ENCODE peak calls at places on chromosome 19, in seven cellular contexts. M is uterus, Y is ascending aorta, O is A549, C is adrenal gland, I is brain microvascular endothelial cell, Z is Peyer's patch. R is an unnamed sample.

GRCh38 chr19:47229674-47230121 is 1.3 kb downstream of the BBC3 start:
- DNase-seq in M (no peak), Y (no peak), O (peak; percentile 53), C (peak; percentile 73), I (no peak), Z (no peak), R (no peak)

GRCh38 chr19:56217039-56217949 is 15.2 kb downstream of the ZSCAN5C start:
- DNase-seq in M (no peak), Y (no peak), O (no peak), C (peak; percentile 52), I (peak; percentile 26), Z (no peak), R (peak; percentile 53)

GRCh38 chr19:6055013-6055795 is 55.1 kb downstream of the RFX2 start:
- DNase-seq in M (no peak), Y (no peak), O (no peak), C (peak; percentile 36), I (no peak), Z (no peak), R (no peak)

GRCh38 chr19:19418548-19419260 is 13.2 kb downstream of the GATAD2A start:
- DNase-seq in M (no peak), Y (no peak), O (no peak), C (no peak), I (no peak), Z (no peak), R (no peak)

GRCh38 chr19:47005164-47005641 is 14.4 kb upstream of the NPAS1 start:
- DNase-seq in M (no peak), Y (no peak), O (no peak), C (no peak), I (no peak), Z (no peak), R (no peak)

GRCh38 chr19:48728882-48729645 is 9.5 kb upstream of the MAMSTR start:
- DNase-seq in M (no peak), Y (no peak), O (no peak), C (no peak), I (no peak), Z (no peak), R (no peak)

GRCh38 chr19:35249848-35250711 is 1.3 kb downstream of the LSR start:
- DNase-seq in M (no peak), Y (no peak), O (no peak), C (no peak), I (no peak), Z (peak; percentile 17), R (no peak)

GRCh38 chr19:18949858-18950257 is 8.8 kb upstream of the HOMER3 start:
- DNase-seq in M (no peak), Y (no peak), O (no peak), C (no peak), I (no peak), Z (no peak), R (no peak)

GRCh38 chr19:33325920-33326319 is 23.6 kb upstream of the CEBPA start:
- DNase-seq in M (peak; percentile 27), Y (no peak), O (no peak), C (no peak), I (no peak), Z (no peak), R (no peak)

GRCh38 chr19:33290082-33290815 is 12.1 kb downstream of the CEBPA start:
- DNase-seq in M (no peak), Y (no peak), O (no peak), C (no peak), I (no peak), Z (no peak), R (no peak)

GRCh38 chr19:23554548-23554947 is 132.5 kb downstream of the ZNF675 start:
- DNase-seq in M (no peak), Y (no peak), O (no peak), C (no peak), I (no peak), Z (no peak), R (no peak)

GRCh38 chr19:33302974-33303790 is 848 bp upstream of the CEBPA start:
- DNase-seq in M (peak; percentile 50), Y (no peak), O (peak; percentile 73), C (peak; percentile 56), I (peak; percentile 15), Z (no peak), R (no peak)

GRCh38 chr19:40393894-40394815 is 4.2 kb upstream of the HIPK4 start:
- DNase-seq in M (no peak), Y (no peak), O (no peak), C (no peak), I (no peak), Z (no peak), R (no peak)

GRCh38 chr19:32607479-32607878 is 26.5 kb downstream of the PDCD5 start:
- DNase-seq in M (no peak), Y (no peak), O (no peak), C (peak; percentile 30), I (no peak), Z (no peak), R (no peak)

GRCh38 chr19:38505958-38506357 is 72.5 kb downstream of the RYR1 start:
- DNase-seq in M (no peak), Y (no peak), O (no peak), C (no peak), I (no peak), Z (no peak), R (no peak)

GRCh38 chr19:38499532-38499931 is 66.0 kb downstream of the RYR1 start:
- DNase-seq in M (no peak), Y (no peak), O (no peak), C (no peak), I (no peak), Z (no peak), R (no peak)

GRCh38 chr19:38500450-38500849 is 67.0 kb downstream of the RYR1 start:
- DNase-seq in M (no peak), Y (no peak), O (no peak), C (no peak), I (no peak), Z (no peak), R (no peak)

GRCh38 chr19:38506375-38506722 is 72.9 kb downstream of the RYR1 start:
- DNase-seq in M (no peak), Y (no peak), O (no peak), C (no peak), I (no peak), Z (no peak), R (no peak)

DNA sequence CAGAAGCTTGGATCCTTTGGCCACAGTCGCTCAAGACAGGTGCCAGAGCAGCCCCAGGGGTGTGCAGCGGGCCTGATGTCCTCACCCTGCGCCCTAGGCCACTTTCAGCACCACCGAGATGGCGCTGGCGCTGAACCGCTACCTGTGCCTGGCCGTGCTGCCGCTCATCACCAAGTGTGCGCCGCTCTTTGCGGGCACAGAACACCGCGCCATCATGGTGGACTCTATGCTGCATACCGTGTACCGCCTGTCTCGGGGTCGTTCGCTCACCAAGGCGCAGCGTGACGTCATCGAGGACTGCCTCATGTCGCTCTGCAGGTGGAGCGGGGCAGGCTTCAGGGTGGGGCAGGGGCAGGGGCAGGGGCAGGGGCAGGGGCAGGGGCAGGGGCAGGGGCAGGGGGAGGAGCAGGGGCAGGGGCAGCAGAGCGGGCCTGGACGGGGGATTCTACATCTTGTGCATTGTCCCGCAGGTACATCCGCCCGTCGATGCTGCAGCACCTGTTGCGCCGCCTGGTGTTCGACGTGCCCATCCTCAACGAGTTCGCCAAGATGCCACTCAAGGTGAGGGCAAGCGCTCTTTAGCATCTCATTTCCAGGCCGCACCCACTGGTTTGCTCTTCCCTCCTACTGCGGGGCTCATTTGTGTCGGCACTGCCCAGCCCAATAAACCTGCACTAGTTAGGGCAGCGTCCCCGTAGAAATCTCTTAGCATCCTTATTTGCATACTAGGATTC is 69.1 kb downstream of the RYR1 start:
- DNase-seq in M (no peak), Y (no peak), O (peak; percentile 85), C (no peak), I (no peak), Z (no peak), R (no peak)
- H3K27ac ChIP-seq in M (no peak overlapping the region), Y (no peak overlapping the region), O (no peak overlapping the region), C (no peak overlapping the region), I (no peak overlapping the region), Z (no peak overlapping the region), R (no peak overlapping the region)

DNA sequence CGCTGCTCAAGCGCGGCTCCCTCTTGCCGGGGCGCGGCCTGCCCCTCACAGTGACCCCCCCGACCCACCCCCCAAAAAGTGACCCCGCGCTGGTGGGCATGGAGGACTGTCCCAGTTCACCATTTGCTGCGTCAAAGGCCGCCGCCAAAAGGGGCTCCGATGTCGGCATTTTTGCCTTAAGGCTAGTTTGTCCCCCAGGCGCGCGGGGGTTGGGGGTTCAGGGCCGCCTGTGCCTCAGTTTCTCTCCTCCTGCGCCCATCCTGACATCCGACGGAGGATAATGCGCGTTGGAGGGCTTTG is 17.1 kb downstream of the NFIX start:
- DNase-seq in M (no peak), Y (no peak), O (no peak), C (no peak), I (no peak), Z (no peak), R (no peak)
- H3K27ac ChIP-seq in M (peak overlapping the region; percentile 99), Y (peak overlapping the region; percentile 97), O (no peak overlapping the region), C (peak overlapping the region; percentile 87), I (no peak overlapping the region), Z (peak overlapping the region; percentile 55), R (no peak overlapping the region)

GRCh38 chr19:4704317-4704673 is 19.3 kb downstream of the DPP9 start:
- DNase-seq in M (no peak), Y (no peak), O (no peak), C (no peak), I (no peak), Z (no peak), R (no peak)
- H3K27ac ChIP-seq in M (no peak overlapping the region), Y (no peak overlapping the region), O (no peak overlapping the region), C (no peak overlapping the region), I (no peak overlapping the region), Z (no peak overlapping the region), R (no peak overlapping the region)

DNA sequence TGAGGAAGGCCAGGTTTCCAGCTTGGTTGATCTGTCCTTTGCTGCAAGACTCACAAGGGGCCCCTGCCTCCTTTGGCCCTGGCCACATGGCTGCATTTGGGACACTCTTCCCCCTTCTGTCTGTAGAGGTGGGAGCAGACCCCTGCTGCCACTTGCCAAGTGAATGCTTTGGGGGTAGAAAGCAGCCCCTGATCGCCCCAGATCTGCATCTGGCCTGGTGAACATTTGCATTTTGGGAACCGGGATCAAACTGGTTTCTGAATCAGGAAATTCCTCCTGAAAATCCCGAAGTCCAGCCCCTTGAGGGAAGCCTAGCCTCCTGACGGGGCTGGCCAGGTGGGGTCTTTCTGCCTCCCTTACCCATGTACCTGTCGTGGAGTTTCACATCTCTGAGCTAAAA is 14.9 kb downstream of the DPF1 start:
- DNase-seq in M (no peak), Y (no peak), O (no peak), C (no peak), I (no peak), Z (no peak), R (no peak)
- H3K27ac ChIP-seq in M (peak overlapping the region; percentile 77), Y (no peak overlapping the region), O (no peak overlapping the region), C (no peak overlapping the region), I (no peak overlapping the region), Z (no peak overlapping the region), R (no peak overlapping the region)

DNA sequence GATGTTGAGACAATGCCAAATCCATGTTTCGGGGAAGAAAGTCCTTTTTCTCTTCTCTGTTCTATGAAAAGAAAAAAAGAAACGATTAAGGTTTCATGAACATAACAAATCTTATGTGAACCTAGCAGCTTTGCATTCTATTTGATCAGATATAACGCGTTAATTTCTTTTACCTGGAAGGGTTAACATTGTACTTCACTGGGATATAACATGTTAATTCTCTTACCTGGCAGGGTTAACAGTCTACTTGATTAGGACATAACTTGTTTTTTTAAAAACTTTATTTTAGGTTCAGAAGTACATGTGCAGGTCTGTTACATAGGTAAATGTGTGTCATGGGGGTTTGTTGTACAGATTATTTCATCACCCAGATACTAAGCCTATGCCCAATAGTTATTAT is 68.8 kb downstream of the CPAMD8 start:
- DNase-seq in M (no peak), Y (no peak), O (no peak), C (no peak), I (no peak), Z (no peak), R (no peak)
- H3K27ac ChIP-seq in M (no peak overlapping the region), Y (no peak overlapping the region), O (no peak overlapping the region), C (no peak overlapping the region), I (no peak overlapping the region), Z (no peak overlapping the region), R (no peak overlapping the region)

R was measured in epithelial cell of prostate.